ENCODE peak calls at places on chromosomes 16 and 17, in eight cellular contexts. X is kidney tubule cell; T is activated CD4-positive, alpha-beta T cell treated with anti-CD3 and anti-CD28 coated beads for 24 hours; Y is heart right ventricle; A is cerebellum; E is T-helper 9 cell; L is BE2C; M is tibial artery. K is an unnamed sample.

GRCh38 chr16:47254771-47255170 is 111.0 kb upstream of the NETO2 start:
- DNase-seq in L (no peak), X (peak), T (no peak), Y (no peak), E (no peak), A (no peak), M (no peak), K (no peak)

GRCh38 chr16:86343111-86343642 is 167.2 kb upstream of the FOXF1 start:
- DNase-seq in X (no peak), E (no peak), A (no peak), T (no peak), Y (peak), M (peak), L (peak), K (peak)

GRCh38 chr17:915416-916201 is 64.0 kb downstream of the NXN start:
- DNase-seq in L (no peak), X (no peak), M (no peak), T (no peak), E (no peak), Y (peak), A (no peak), K (no peak)

GRCh38 chr17:34547453-34548063 is 31.8 kb upstream of the TMEM132E start:
- DNase-seq in E (no peak), X (no peak), T (no peak), M (no peak), A (no peak), Y (no peak), L (no peak), K (no peak)

GRCh38 chr17:36849871-36850348 is 87.4 kb upstream of the LHX1 start:
- DNase-seq in L (peak), T (peak), M (no peak), X (peak), E (no peak), Y (no peak), A (no peak), K (no peak)

GRCh38 chr16:23996258-23996955 is 160.6 kb downstream of the PRKCB start:
- DNase-seq in L (no peak), A (peak), Y (no peak), E (no peak), M (no peak), X (no peak), T (no peak), K (no peak)

GRCh38 chr16:77853125-77853524 is 64.8 kb downstream of the VAT1L start:
- DNase-seq in T (no peak), L (no peak), A (no peak), X (no peak), M (no peak), E (no peak), Y (no peak), K (no peak)

GRCh38 chr17:27457731-27458523 is 1.7 kb downstream of the KSR1 start:
- DNase-seq in L (no peak), X (peak), Y (no peak), E (no peak), A (no peak), T (no peak), M (no peak), K (no peak)

GRCh38 chr17:77829871-77830799 is 128.4 kb upstream of the TNRC6C start:
- DNase-seq in A (no peak), E (no peak), T (no peak), X (peak), Y (peak), M (peak), L (no peak), K (peak)

GRCh38 chr16:9489823-9490467 is 398.5 kb downstream of the HAPSTR1 start:
- DNase-seq in M (no peak), T (no peak), Y (peak), A (no peak), X (peak), L (no peak), E (no peak), K (peak)

GRCh38 chr16:65875362-65876199 is 490.9 kb upstream of the CDH5 start:
- DNase-seq in A (no peak), X (no peak), Y (no peak), M (no peak), E (no peak), L (peak), T (no peak), K (no peak)

GRCh38 chr16:54594646-54595381 is 308.2 kb upstream of the IRX3 start:
- DNase-seq in X (no peak), A (no peak), T (no peak), Y (no peak), L (peak), M (no peak), E (no peak), K (no peak)

GRCh38 chr16:87327798-87328495 is 10.8 kb upstream of the C16orf95 start:
- DNase-seq in Y (no peak), A (no peak), L (no peak), E (no peak), M (no peak), T (no peak), X (no peak), K (no peak)

GRCh38 chr17:18981642-18982424 is 22.7 kb downstream of the FAM83G start:
- DNase-seq in A (no peak), E (no peak), M (no peak), Y (no peak), X (peak), T (no peak), L (no peak), K (no peak)

GRCh38 chr17:70819183-70819582 is 649.9 kb downstream of the KCNJ2 start:
- DNase-seq in L (no peak), Y (no peak), X (no peak), A (no peak), T (no peak), M (no peak), E (no peak), K (no peak)

GRCh38 chr17:37092041-37092440 is 143.3 kb downstream of the AATF start:
- DNase-seq in X (peak), M (no peak), Y (no peak), T (no peak), E (no peak), A (no peak), L (no peak), K (no peak)

GRCh38 chr17:43056051-43056450 is 31.0 kb downstream of the RND2 start:
- DNase-seq in A (no peak), X (no peak), L (no peak), T (no peak), Y (no peak), M (no peak), E (no peak), K (no peak)

GRCh38 chr16:26012376-26012775 is 320.6 kb downstream of the HS3ST4 start:
- DNase-seq in T (no peak), X (no peak), A (no peak), L (no peak), M (no peak), Y (no peak), E (no peak), K (no peak)

GRCh38 chr16:28951410-28951943 is 740 bp downstream of the NFATC2IP start:
- DNase-seq in T (no peak), A (no peak), L (peak), X (no peak), Y (no peak), M (no peak), E (no peak), K (no peak)

GRCh38 chr17:16419929-16420271 is 4.5 kb downstream of the TRPV2 start:
- DNase-seq in E (no peak), A (no peak), L (no peak), T (no peak), Y (no peak), M (no peak), X (peak), K (no peak)

GRCh38 chr16:12119037-12119436 is 142.5 kb downstream of the SNX29 start:
- DNase-seq in M (no peak), Y (no peak), A (no peak), E (no peak), T (no peak), X (no peak), L (no peak), K (no peak)

GRCh38 chr17:55266051-55266957 is 1.5 kb downstream of the HLF start:
- DNase-seq in T (no peak), X (no peak), L (no peak), M (no peak), A (no peak), Y (no peak), E (peak), K (no peak)

GRCh38 chr16:88442811-88443576 is 10.1 kb upstream of the ZFPM1 start:
- DNase-seq in L (peak), A (peak), E (peak), X (peak), Y (peak), M (no peak), T (peak), K (peak)

GRCh38 chr17:77419547-77420475 is 279.0 kb downstream of the SEC14L1 start:
- DNase-seq in T (no peak), M (no peak), X (peak), L (peak), A (no peak), Y (no peak), E (no peak), K (no peak)

GRCh38 chr16:3101841-3102470 is 2.9 kb upstream of the ZSCAN10 start:
- DNase-seq in L (no peak), M (no peak), X (no peak), E (no peak), A (no peak), T (no peak), Y (peak), K (peak)

GRCh38 chr17:19978206-19978802 is 676 bp upstream of the AKAP10 start:
- DNase-seq in A (peak), T (no peak), Y (no peak), E (peak), L (no peak), X (peak), M (peak), K (no peak)

GRCh38 chr17:44349553-44350070 is 4.5 kb downstream of the GRN start:
- DNase-seq in M (no peak), X (no peak), E (no peak), T (no peak), L (no peak), Y (no peak), A (no peak), K (no peak)

GRCh38 chr16:35602116-35602515 is 2142.7 kb downstream of the TP53TG3F start:
- DNase-seq in T (no peak), Y (no peak), A (no peak), X (no peak), M (no peak), E (no peak), L (no peak), K (no peak)

GRCh38 chr16:8346291-8346690 is 244.0 kb downstream of the TMEM114 start:
- DNase-seq in E (no peak), X (no peak), L (no peak), Y (no peak), A (no peak), M (no peak), T (no peak), K (no peak)

GRCh38 chr17:31597646-31598387 is 206.3 kb downstream of the RAB11FIP4 start:
- DNase-seq in Y (no peak), X (no peak), A (no peak), E (no peak), M (no peak), L (no peak), T (no peak), K (no peak)

GRCh38 chr17:82238562-82239201 is 9.8 kb downstream of the SLC16A3 start:
- DNase-seq in M (peak), E (peak), A (no peak), X (peak), T (peak), Y (peak), L (peak), K (peak)

GRCh38 chr16:3444032-3444388 is 530 bp downstream of the NAA60 start:
- DNase-seq in T (peak), X (peak), A (no peak), L (peak), Y (no peak), M (no peak), E (no peak), K (no peak)

GRCh38 chr16:19542138-19542821 is 13.2 kb upstream of the VPS35L start:
- DNase-seq in Y (no peak), L (peak), X (peak), A (no peak), E (no peak), T (no peak), M (no peak), K (no peak)

GRCh38 chr16:89958068-89958467 is 9.5 kb downstream of the DEF8 start:
- DNase-seq in Y (peak), T (no peak), E (no peak), L (peak), A (peak), X (peak), M (peak), K (peak)

GRCh38 chr17:72976971-72977767 is 115.3 kb downstream of the SLC39A11 start:
- DNase-seq in X (peak), E (no peak), M (peak), A (no peak), L (no peak), Y (peak), T (no peak), K (peak)

GRCh38 chr17:8922451-8922850 is 43.1 kb downstream of the PIK3R5 start:
- DNase-seq in M (no peak), X (peak), L (no peak), E (no peak), T (no peak), A (no peak), Y (no peak), K (no peak)